ENCODE peak calls at places on chromosomes 6 and 20, in seven cellular contexts. B, I, K, A, Z, Y and E are unnamed samples.

GRCh38 chr6:27720607-27721580 is 191.3 kb downstream of the OR2B2 start:
- DNase-seq in B (no peak), I (no peak), K (no peak), A (no peak), Z (peak), Y (peak), E (no peak)

GRCh38 chr6:32815996-32816395 is 806 bp downstream of the HLA-DOB start:
- DNase-seq in B (no peak), I (no peak), K (no peak), A (no peak), Z (no peak), Y (no peak), E (no peak)

GRCh38 chr20:53692465-53693067 is 98.9 kb upstream of the ZNF217 start:
- DNase-seq in B (no peak), I (no peak), K (no peak), A (no peak), Z (no peak), Y (peak), E (peak)

GRCh38 chr6:85670573-85670972 is 27.9 kb upstream of the SYNCRIP start:
- DNase-seq in B (no peak), I (no peak), K (peak), A (no peak), Z (no peak), Y (peak), E (no peak)

GRCh38 chr6:110395221-110395620 is 20.2 kb downstream of the DDO start:
- DNase-seq in B (no peak), I (no peak), K (peak), A (no peak), Z (no peak), Y (no peak), E (no peak)

GRCh38 chr20:7609250-7609649 is 331.0 kb downstream of the HAO1 start:
- DNase-seq in B (no peak), I (no peak), K (no peak), A (no peak), Z (no peak), Y (no peak), E (no peak)

GRCh38 chr6:30264731-30265130 is 51.5 kb upstream of the TRIM26 start:
- DNase-seq in B (no peak), I (no peak), K (no peak), A (no peak), Z (no peak), Y (peak), E (no peak)

GRCh38 chr20:47392015-47392720 is 35.7 kb upstream of the ZMYND8 start:
- DNase-seq in B (no peak), I (no peak), K (peak), A (peak), Z (peak), Y (peak), E (no peak)

DNA sequence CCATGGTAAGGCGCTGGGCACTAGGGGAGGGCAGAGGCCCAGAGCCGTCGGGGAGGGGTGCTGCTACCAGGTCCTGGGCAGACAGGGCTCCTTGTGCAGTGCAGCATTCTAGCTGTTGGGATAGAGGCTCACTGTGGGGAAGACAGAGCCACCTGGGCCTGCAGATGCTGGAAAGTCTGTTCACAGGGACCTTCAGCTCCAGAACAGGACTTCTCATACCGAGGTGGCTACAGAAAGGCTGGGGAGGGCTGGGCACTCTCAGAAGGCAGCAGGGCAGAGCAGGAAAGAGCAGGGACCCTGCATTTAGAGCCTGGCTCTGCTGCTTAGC is 7.5 kb downstream of the DNPH1 start:
- DNase-seq in B (no peak), I (no peak), K (peak), A (no peak), Z (no peak), Y (no peak), E (no peak)
- TF ChIP-seq POLR2A in B (no peak), I (no peak), K (no peak), A (no peak), Z (no peak), Y (no peak), E (no peak)

DNA sequence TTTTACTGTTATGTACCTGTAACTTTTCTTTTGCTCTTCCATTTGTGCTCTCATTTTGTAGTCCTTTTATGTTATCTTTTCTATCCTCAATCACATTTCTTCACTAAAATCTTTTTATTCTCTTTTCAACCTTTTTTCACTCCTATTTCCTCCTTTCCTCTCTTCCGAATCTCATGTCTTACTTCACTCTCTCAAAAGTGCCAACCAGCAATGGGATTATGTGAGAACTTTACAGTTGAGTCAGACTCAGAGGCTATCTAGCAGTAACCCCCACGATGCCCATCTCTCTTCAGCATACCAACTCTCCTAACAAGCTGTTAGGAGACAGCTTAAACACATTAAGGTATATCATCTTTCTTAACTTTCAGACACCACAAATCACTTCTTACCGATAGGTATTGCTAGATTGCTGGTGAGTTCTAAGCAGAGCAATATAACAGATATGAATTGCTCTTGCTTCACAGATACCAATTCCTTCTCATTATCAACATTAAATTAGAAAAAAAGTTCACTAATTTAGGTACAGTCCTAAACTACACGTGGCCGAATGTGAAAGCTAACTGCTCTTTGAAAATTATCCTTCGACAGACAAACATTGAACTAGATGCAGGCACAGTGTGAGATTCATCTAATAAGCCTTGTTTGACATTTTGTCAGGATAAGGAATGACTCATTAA is 1.4 kb downstream of the FAM184A start:
- DNase-seq in B (no peak), I (no peak), K (no peak), A (no peak), Z (no peak), Y (no peak), E (no peak)
- H3K27ac ChIP-seq in B (peak), I (peak), K (no peak), A (peak), Z (no peak), Y (no peak), E (no peak)

GRCh38 chr6:22142931-22143330 is 153.9 kb downstream of the PRL start:
- DNase-seq in B (no peak), I (no peak), K (no peak), A (no peak), Z (no peak), Y (no peak), E (no peak)

GRCh38 chr6:22146581-22147468 is 150.0 kb downstream of the PRL start:
- DNase-seq in B (no peak), I (no peak), K (no peak), A (no peak), Z (no peak), Y (no peak), E (peak)

GRCh38 chr6:22145823-22146379 is 150.9 kb downstream of the PRL start:
- DNase-seq in B (no peak), I (no peak), K (no peak), A (no peak), Z (peak), Y (peak), E (peak)

GRCh38 chr6:22145294-22145693 is 151.5 kb downstream of the PRL start:
- DNase-seq in B (no peak), I (no peak), K (no peak), A (no peak), Z (no peak), Y (no peak), E (no peak)

DNA sequence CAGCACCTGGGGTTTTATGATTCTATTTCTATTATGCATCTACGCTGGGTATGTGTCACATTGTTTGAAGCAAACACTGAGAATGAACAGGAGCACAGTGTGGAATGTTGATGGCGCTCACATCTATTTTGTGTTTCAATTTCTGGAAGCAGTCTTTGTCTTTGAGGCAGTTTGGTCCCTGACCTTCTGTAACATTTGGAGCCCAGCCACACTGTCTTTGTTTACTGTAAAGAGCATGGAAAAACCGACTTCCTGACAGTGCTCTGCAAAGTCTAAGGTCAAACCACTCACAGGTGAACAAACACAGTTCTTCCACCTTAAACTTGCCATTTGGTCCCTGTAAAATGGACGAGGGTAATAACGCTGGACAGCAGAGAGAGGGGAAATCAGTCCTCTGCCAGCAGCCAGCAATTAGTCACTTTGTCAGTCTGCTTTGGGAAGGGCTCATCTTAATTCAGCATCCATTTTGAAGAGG is 155.5 kb downstream of the PRL start:
- DNase-seq in B (no peak), I (no peak), K (peak), A (no peak), Z (peak), Y (peak), E (no peak)
- TF ChIP-seq POLR2A in B (no peak), I (no peak), K (no peak), A (no peak), Z (no peak), Y (no peak), E (no peak)

DNA sequence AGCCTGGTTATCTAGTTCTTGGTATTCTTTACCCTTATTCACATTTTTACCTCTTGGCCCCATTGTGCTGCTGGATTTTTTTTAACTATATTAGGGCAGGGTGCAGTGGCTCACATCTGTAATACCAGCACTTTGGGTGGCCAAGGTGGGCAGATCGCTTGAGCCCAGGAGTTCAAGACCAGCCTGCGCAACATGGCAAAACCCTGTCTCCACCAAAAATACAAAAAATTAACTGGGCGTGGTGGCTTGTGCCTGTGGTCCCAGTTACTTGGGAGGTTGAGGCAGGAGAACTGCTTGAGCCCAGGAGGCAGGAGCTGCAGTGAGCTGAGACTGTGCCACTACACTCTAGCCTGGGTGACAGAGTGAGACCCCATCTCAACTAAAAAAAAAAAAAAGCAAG is 12.2 kb upstream of the TAF8 start:
- DNase-seq in B (no peak), I (no peak), K (no peak), A (peak), Z (no peak), Y (no peak), E (no peak)
- H3K27ac ChIP-seq in B (no peak), I (no peak), K (no peak), A (no peak), Z (peak), Y (no peak), E (no peak)

GRCh38 chr6:28738396-28738765 is 185.4 kb downstream of the TRIM27 start:
- DNase-seq in B (no peak), I (no peak), K (no peak), A (no peak), Z (no peak), Y (no peak), E (no peak)
- TF ChIP-seq POLR2A in B (no peak), I (no peak), K (no peak), A (no peak), Z (no peak), Y (no peak), E (no peak)

GRCh38 chr6:158286413-158286812 is 25.9 kb upstream of the TULP4 start:
- DNase-seq in B (no peak), I (no peak), K (no peak), A (no peak), Z (no peak), Y (peak), E (no peak)

GRCh38 chr6:158283304-158284005 is 28.8 kb upstream of the TULP4 start:
- DNase-seq in B (no peak), I (no peak), K (no peak), A (no peak), Z (peak), Y (peak), E (no peak)

GRCh38 chr6:158284340-158285210 is 27.7 kb upstream of the TULP4 start:
- DNase-seq in B (no peak), I (no peak), K (no peak), A (no peak), Z (peak), Y (peak), E (no peak)

GRCh38 chr6:158287047-158287446 is 25.2 kb upstream of the TULP4 start:
- DNase-seq in B (no peak), I (no peak), K (no peak), A (no peak), Z (no peak), Y (no peak), E (no peak)

GRCh38 chr6:158285321-158285960 is 26.8 kb upstream of the TULP4 start:
- DNase-seq in B (no peak), I (no peak), K (no peak), A (no peak), Z (no peak), Y (peak), E (no peak)
- H3K27ac ChIP-seq in B (peak), I (peak), K (no peak), A (peak), Z (peak), Y (peak), E (no peak)

DNA sequence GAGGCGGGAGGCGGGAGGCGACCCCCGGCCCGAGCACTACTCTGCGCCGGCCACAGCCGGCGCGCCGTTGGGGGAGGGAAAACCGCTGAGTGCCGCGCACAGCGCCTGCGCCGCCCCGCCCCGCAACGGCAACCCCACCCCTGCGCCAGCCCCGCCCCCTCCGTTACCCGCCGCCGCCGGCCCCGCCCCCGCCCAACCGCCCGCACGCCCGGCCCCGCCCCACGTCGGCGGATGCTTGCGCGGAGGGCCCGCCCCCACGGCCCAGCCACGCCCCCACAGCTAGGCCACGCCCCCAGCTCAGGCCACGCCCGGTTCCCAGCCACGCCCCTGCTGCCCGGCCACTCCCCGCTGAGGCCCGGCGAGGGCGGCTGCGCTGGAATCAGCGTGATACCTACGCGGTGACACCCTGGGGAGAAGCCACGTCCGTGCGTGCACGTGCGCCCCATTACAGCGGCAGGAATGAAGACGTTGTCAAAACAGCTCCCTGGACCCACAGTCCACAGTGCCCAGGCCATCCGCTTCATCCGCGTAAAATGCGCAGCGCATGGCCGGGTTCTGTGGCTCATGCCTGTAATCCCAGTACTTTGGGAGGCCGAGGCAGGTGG is at the start of gene TCFL5:
- DNase-seq in B (peak), I (peak), K (peak), A (peak), Z (peak), Y (peak), E (peak)
- TF ChIP-seq POLR2A in B (no peak), I (peak), K (no peak), A (no peak), Z (no peak), Y (no peak), E (peak)

GRCh38 chr6:51093899-51094665 is 275.4 kb downstream of the TFAP2B start:
- DNase-seq in B (no peak), I (no peak), K (no peak), A (no peak), Z (no peak), Y (no peak), E (no peak)
- H3K27ac ChIP-seq in B (no peak), I (no peak), K (no peak), A (no peak), Z (no peak), Y (no peak), E (no peak)

GRCh38 chr20:4014031-4014474 is 1.3 kb downstream of the RNF24 start:
- DNase-seq in B (no peak), I (no peak), K (peak), A (peak), Z (peak), Y (peak), E (no peak)
- TF ChIP-seq POLR2A in B (no peak), I (no peak), K (no peak), A (no peak), Z (no peak), Y (peak), E (no peak)

DNA sequence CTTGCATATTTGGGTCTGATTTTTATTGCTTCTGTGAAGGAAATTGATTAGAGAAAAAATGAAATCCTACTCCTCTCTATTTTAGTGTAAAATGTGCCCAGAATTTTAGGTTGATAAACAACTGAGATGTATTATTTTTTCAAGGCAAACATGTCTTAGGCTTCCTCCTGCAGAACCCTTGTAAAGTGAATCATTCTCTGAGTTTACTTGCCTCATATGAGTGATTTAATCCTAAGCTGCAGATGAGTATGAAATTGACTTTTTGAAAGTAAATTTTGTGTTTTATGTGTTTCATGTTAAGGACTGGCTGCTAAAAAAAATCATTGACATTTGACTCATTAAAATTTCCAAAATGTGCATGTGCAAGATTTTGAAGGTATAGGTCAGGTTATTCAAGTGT is 138.5 kb upstream of the PHACTR1 start:
- DNase-seq in B (no peak), I (no peak), K (no peak), A (no peak), Z (no peak), Y (peak), E (no peak)
- H3K27ac ChIP-seq in B (no peak), I (no peak), K (no peak), A (no peak), Z (peak), Y (no peak), E (no peak)